ENCODE peak calls at places on chromosome 13, in four cellular contexts. J, T, M and O are unnamed samples.
A peak's percentile ranks its signal among the peaks of the same experiment; 100 is the strongest.

GRCh38 chr13:67299072-67299635 is 69.0 kb upstream of the PCDH9 start:
- DNase-seq in M (no peak), J (no peak), T (no peak), O (no peak)

GRCh38 chr13:111610077-111610476 is 289.6 kb downstream of the TEX29 start:
- DNase-seq in M (no peak), T (no peak), J (no peak), O (no peak)

GRCh38 chr13:111034811-111035210 is 80.3 kb upstream of the ARHGEF7 start:
- DNase-seq in M (no peak), J (no peak), T (no peak), O (no peak)

GRCh38 chr13:35191883-35192282 is 249.8 kb downstream of the NBEA start:
- DNase-seq in J (no peak), M (no peak), T (no peak), O (no peak)

GRCh38 chr13:112753868-112754267 is 64.0 kb downstream of the ATP11A start:
- DNase-seq in M (no peak), J (no peak), T (no peak), O (no peak)

GRCh38 chr13:36839281-36839680 is 20.3 kb downstream of the RFXAP start:
- DNase-seq in T (no peak), J (no peak), M (no peak), O (no peak)

GRCh38 chr13:33874871-33875270 is 56.9 kb downstream of the RFC3 start:
- DNase-seq in T (no peak), J (no peak), M (no peak), O (no peak)

GRCh38 chr13:114024603-114025431 is 50.9 kb upstream of the C13orf46 start:
- DNase-seq in J (no peak), M (no peak), T (no peak), O (peak; percentile 85)

GRCh38 chr13:26663801-26664200 is 96.8 kb downstream of the GPR12 start:
- DNase-seq in J (no peak), T (no peak), M (no peak), O (no peak)

GRCh38 chr13:29954082-29955043 is 103.9 kb upstream of the UBL3 start:
- DNase-seq in J (no peak), M (no peak), T (no peak), O (no peak)

GRCh38 chr13:51525567-51526165 is 58.6 kb upstream of the WDFY2 start:
- DNase-seq in M (no peak), T (no peak), J (no peak), O (no peak)

GRCh38 chr13:19861762-19862161 is 1.7 kb downstream of the ZMYM5 start:
- DNase-seq in J (no peak), M (no peak), T (no peak), O (no peak)

GRCh38 chr13:104314926-104315535 is 1248.8 kb upstream of the SLC10A2 start:
- DNase-seq in T (no peak), J (no peak), M (no peak), O (no peak)

GRCh38 chr13:79470666-79471065 is 10.3 kb upstream of the NDFIP2 start:
- DNase-seq in T (no peak), M (no peak), J (no peak), O (no peak)

GRCh38 chr13:41334810-41335209 is 23.7 kb downstream of the NAA16 start:
- DNase-seq in M (no peak), T (no peak), J (no peak), O (no peak)

GRCh38 chr13:110537116-110537515 is 24.4 kb downstream of the RAB20 start:
- DNase-seq in M (no peak), J (no peak), T (no peak), O (no peak)

GRCh38 chr13:29594710-29595379 is 643 bp downstream of the SLC7A1 start:
- DNase-seq in T (no peak), M (peak; percentile 75), J (peak; percentile 68), O (peak; percentile 54)

GRCh38 chr13:40334031-40334430 is 332.4 kb downstream of the FOXO1 start:
- DNase-seq in J (no peak), M (no peak), T (no peak), O (no peak)

GRCh38 chr13:103466761-103467160 is 400.5 kb upstream of the SLC10A2 start:
- DNase-seq in J (no peak), T (no peak), M (no peak), O (no peak)

GRCh38 chr13:100976993-100977392 is 302.4 kb upstream of the TMTC4 start:
- DNase-seq in T (no peak), M (no peak), J (no peak), O (no peak)

GRCh38 chr13:99517984-99518383 is 16.7 kb downstream of the TM9SF2 start:
- DNase-seq in M (no peak), T (no peak), J (no peak), O (no peak)

GRCh38 chr13:25153736-25154135 is 18.4 kb downstream of the AMER2 start:
- DNase-seq in J (no peak), M (no peak), T (no peak), O (no peak)

GRCh38 chr13:45575146-45575829 is 40.3 kb downstream of the ERICH6B start:
- DNase-seq in M (no peak), T (no peak), J (no peak), O (no peak)

GRCh38 chr13:42384265-42384664 is 112.3 kb downstream of the AKAP11 start:
- DNase-seq in M (no peak), J (no peak), T (no peak), O (no peak)

GRCh38 chr13:27813826-27814225 is 21.5 kb downstream of the GSX1 start:
- DNase-seq in T (no peak), J (no peak), M (no peak), O (no peak)

GRCh38 chr13:21234537-21234936 is 58.1 kb downstream of the MRPL57 start:
- DNase-seq in J (no peak), T (no peak), M (no peak), O (no peak)

GRCh38 chr13:21232599-21232998 is 56.1 kb downstream of the MRPL57 start:
- DNase-seq in T (no peak), M (no peak), J (no peak), O (no peak)

GRCh38 chr13:21232196-21232595 is 55.7 kb downstream of the MRPL57 start:
- DNase-seq in T (no peak), M (no peak), J (no peak), O (no peak)

GRCh38 chr13:21231426-21231945 is 55.0 kb downstream of the MRPL57 start:
- DNase-seq in M (no peak), T (no peak), J (no peak), O (no peak)

GRCh38 chr13:21233086-21233485 is 56.6 kb downstream of the MRPL57 start:
- DNase-seq in J (no peak), T (no peak), M (no peak), O (no peak)
- TF ChIP-seq SPI1 in J (no peak), T (no peak), M (no peak), O (no peak)

GRCh38 chr13:22801402-22802003 is 379.3 kb upstream of the SGCG start:
- DNase-seq in M (no peak), J (no peak), T (no peak), O (no peak)

GRCh38 chr13:22800726-22801401 is 379.9 kb upstream of the SGCG start:
- DNase-seq in J (no peak), T (peak; percentile 12), M (no peak), O (no peak)
- TF ChIP-seq SPI1 in J (no peak), T (peak; percentile 87), M (peak; percentile 63), O (peak; percentile 88)

DNA sequence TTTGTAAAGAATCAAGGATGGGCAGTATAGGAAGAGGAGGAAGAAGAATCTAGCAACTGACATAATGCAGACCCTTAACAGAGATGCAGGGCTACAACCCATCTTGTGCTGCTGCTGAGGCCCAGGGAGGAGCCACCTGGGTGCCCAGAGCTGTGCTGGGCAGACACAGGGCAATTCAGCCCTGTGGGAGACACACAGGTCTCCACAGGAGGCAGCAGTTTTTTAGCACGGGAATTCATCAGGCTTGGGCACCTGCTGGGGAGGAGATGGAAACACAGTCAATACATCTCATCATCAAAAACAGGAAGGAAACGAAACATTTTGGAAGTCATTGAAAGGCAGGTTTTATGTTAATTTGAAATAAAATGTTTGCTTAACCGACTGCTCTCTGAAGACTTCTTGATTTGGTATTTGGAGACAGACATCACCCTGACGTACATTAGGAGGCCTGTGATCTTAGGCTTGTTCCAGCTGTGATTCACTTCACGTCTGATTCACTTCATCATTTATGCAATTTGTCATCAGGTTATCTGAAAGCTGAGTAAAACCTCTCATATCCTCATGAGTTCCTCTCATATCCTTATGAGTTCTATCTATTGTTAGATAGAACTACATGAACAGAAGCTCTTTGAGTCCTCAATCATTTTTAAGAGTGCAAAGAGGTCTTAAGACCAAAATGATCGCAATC is 77.4 kb downstream of the CYSLTR2 start:
- DNase-seq in M (no peak), J (no peak), T (no peak), O (no peak)
- TF ChIP-seq SPI1 in M (no peak), J (no peak), T (no peak), O (peak; percentile 2)

GRCh38 chr13:31172001-31172400 is 10.3 kb upstream of the HSPH1 start:
- DNase-seq in J (no peak), T (no peak), M (no peak), O (no peak)

GRCh38 chr13:31174018-31174417 is 12.3 kb upstream of the HSPH1 start:
- DNase-seq in T (no peak), J (no peak), M (no peak), O (no peak)

GRCh38 chr13:31175847-31176536 is 14.3 kb upstream of the HSPH1 start:
- DNase-seq in J (no peak), M (no peak), T (no peak), O (no peak)

GRCh38 chr13:31168736-31169135 is 7.0 kb upstream of the HSPH1 start:
- DNase-seq in M (no peak), J (no peak), T (no peak), O (no peak)

DNA sequence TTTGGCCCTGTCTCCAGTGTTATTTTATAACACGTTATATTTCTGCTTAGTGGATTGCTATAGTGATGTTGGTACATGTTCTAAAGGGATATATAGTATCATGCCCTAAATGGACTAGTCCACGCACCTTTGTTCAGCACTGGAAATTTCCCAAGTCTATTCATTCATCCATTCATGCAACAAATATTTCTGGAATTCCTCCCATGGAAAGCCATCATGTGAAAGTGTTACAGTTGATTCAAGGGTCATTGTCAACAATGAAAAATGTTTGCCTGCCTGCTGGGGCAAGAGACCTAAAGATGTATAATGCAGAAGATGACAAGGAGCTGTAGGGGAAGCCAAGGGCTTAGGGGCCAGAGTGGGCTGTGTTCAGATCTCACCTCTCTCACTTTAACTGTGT is 10.8 kb upstream of the HSPH1 start:
- DNase-seq in T (no peak), M (no peak), J (no peak), O (no peak)
- TF ChIP-seq SPI1 in T (no peak), M (no peak), J (no peak), O (no peak)

GRCh38 chr13:43572601-43573360 is 214.0 kb downstream of the ENOX1 start:
- DNase-seq in J (no peak), T (no peak), M (no peak), O (no peak)
- TF ChIP-seq SPI1 in J (no peak), T (no peak), M (no peak), O (no peak)